ENCODE peak calls at places on chromosomes 6 and 20, in seven cellular contexts. R is neural crest cell, O is HFFc6, W is cardiac fibroblast, M is body of pancreas, X is AG10803, N is left lung. Z is an unnamed sample.
A peak's percentile ranks its signal among the peaks of the same experiment; 100 is the strongest.

GRCh38 chr6:21885532-21886089 is 292.1 kb downstream of the SOX4 start:
- DNase-seq in R (peak; percentile 14), O (peak; percentile 79), W (peak; percentile 89), M (no peak), X (peak; percentile 97), N (peak; percentile 41), Z (no peak)

GRCh38 chr6:85771455-85771854 is 128.8 kb upstream of the SYNCRIP start:
- DNase-seq in R (no peak), O (no peak), W (no peak), M (no peak), X (no peak), N (no peak), Z (no peak)

GRCh38 chr20:37265152-37265551 is 3.5 kb upstream of the GHRH start:
- DNase-seq in R (no peak), O (no peak), W (no peak), M (no peak), X (no peak), N (no peak), Z (no peak)

GRCh38 chr6:24821860-24822444 is 23.2 kb upstream of the ARMH2 start:
- DNase-seq in R (no peak), O (no peak), W (no peak), M (no peak), X (no peak), N (no peak), Z (no peak)

GRCh38 chr6:159727717-159728440 is 573 bp downstream of the WTAP start:
- DNase-seq in R (no peak), O (peak; percentile 10), W (peak; percentile 47), M (no peak), X (no peak), N (no peak), Z (no peak)

GRCh38 chr20:2006452-2007381 is 12.9 kb upstream of the PDYN start:
- DNase-seq in R (peak; percentile 41), O (no peak), W (peak; percentile 56), M (peak; percentile 21), X (peak; percentile 86), N (no peak), Z (no peak)

GRCh38 chr6:96923871-96924493 is 546 bp upstream of the KLHL32 start:
- DNase-seq in R (no peak), O (no peak), W (no peak), M (no peak), X (no peak), N (no peak), Z (no peak)

GRCh38 chr6:116633685-116634084 is 17.4 kb downstream of the RSPH4A start:
- DNase-seq in R (no peak), O (no peak), W (peak; percentile 9), M (peak; percentile 30), X (no peak), N (no peak), Z (no peak)

GRCh38 chr6:28553986-28554881 is 28.6 kb downstream of the GPX5 start:
- DNase-seq in R (no peak), O (no peak), W (no peak), M (no peak), X (peak; percentile 6), N (no peak), Z (no peak)

GRCh38 chr6:1253816-1254215 is 58.1 kb upstream of the FOXQ1 start:
- DNase-seq in R (no peak), O (no peak), W (no peak), M (no peak), X (no peak), N (no peak), Z (no peak)

GRCh38 chr6:215335-216034 is 76.8 kb upstream of the DUSP22 start:
- DNase-seq in R (no peak), O (no peak), W (peak; percentile 25), M (no peak), X (peak; percentile 2), N (peak; percentile 57), Z (no peak)

GRCh38 chr6:114288696-114289095 is 54.1 kb downstream of the HS3ST5 start:
- DNase-seq in R (no peak), O (no peak), W (no peak), M (no peak), X (no peak), N (no peak), Z (no peak)

GRCh38 chr20:20261159-20261558 is 106.7 kb upstream of the INSM1 start:
- DNase-seq in R (no peak), O (no peak), W (no peak), M (no peak), X (no peak), N (no peak), Z (no peak)

GRCh38 chr6:31559958-31560696 is 12.0 kb upstream of the LTA start:
- DNase-seq in R (no peak), O (peak; percentile 74), W (peak; percentile 76), M (no peak), X (peak; percentile 67), N (peak; percentile 74), Z (peak; percentile 52)

GRCh38 chr6:82862543-82862942 is 203.1 kb downstream of the UBE3D start:
- DNase-seq in R (no peak), O (peak; percentile 59), W (peak; percentile 18), M (no peak), X (peak; percentile 91), N (no peak), Z (no peak)

GRCh38 chr6:113412589-113413367 is 444.4 kb upstream of the MARCKS start:
- DNase-seq in R (no peak), O (no peak), W (peak; percentile 12), M (no peak), X (peak; percentile 21), N (no peak), Z (no peak)

DNA sequence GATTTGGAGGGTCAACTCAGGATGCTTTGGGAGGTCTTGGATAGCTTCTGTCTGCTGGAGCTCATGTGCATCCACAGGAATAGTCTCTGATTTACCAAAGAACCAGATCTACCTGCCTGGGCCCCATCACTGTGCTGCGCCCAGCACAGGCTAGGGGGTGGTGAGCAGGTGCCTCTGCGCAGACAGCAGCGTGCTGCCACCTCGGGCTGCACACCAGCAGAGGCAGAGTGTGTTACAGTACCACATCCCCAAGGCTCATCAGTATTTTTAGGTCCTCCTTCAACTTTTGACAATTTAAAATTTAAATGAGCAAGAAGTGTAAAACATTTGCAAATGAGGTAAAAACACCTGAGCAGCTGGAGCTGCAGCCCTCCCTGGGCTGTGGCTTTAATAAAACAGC is 324.8 kb downstream of the ZFAND3 start:
- DNase-seq in R (no peak), O (no peak), W (no peak), M (no peak), X (no peak), N (no peak), Z (no peak)
- TF ChIP-seq CTCF in R (no peak), O (peak; percentile 18), W (no peak), M (no peak), X (no peak), N (no peak), Z (no peak)

GRCh38 chr6:39107034-39107433 is 8.0 kb downstream of the SAYSD1 start:
- DNase-seq in R (no peak), O (no peak), W (no peak), M (no peak), X (no peak), N (no peak), Z (no peak)

GRCh38 chr6:39100358-39100757 is 14.6 kb downstream of the SAYSD1 start:
- DNase-seq in R (no peak), O (no peak), W (no peak), M (no peak), X (no peak), N (no peak), Z (no peak)

GRCh38 chr6:39102821-39103136 is 12.2 kb downstream of the SAYSD1 start:
- DNase-seq in R (no peak), O (no peak), W (no peak), M (no peak), X (no peak), N (no peak), Z (no peak)

GRCh38 chr6:39104528-39104927 is 10.5 kb downstream of the SAYSD1 start:
- DNase-seq in R (no peak), O (no peak), W (no peak), M (no peak), X (no peak), N (no peak), Z (no peak)

DNA sequence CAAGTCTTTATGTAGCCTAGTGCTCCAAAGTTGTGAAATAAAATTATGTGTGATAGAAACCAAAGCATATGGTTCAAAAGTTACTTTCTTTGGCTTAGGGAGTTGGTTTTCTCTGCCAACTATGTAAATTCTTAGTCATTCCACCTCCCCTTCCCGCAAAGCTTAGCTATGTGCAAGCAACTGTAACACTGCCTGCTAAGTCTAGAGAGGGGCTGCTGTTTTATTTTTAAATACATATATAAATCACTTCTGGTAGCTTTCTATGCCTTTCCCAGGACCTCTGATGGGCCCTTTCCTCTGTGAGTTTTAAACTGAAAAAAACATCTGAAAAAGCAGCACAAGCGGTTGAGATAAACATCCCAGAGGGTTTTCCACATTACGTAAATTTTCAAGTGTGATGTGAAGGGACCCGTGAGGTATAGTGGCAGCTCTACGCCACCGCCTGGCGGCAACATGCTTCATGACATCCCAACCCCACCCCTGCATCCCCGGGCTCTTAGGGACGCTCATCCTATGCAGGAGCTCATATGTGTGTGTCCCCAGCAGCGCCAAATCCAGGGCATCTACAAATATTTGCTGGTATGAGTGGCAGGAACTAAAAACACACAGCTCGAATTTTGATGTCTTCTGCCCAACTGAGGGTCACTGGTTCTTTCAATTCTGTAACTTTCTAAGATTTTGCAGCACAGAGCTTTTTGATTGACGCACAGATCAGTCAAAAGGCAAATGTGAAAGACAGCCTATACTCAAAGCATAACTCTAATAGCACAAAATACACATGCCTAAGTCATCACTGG is 12.8 kb downstream of the SAYSD1 start:
- DNase-seq in R (peak; percentile 36), O (no peak), W (peak; percentile 76), M (peak; percentile 66), X (peak; percentile 72), N (no peak), Z (no peak)
- TF ChIP-seq CTCF in R (peak; percentile 70), O (no peak), W (peak; percentile 43), M (peak; percentile 26), X (peak; percentile 24), N (peak; percentile 37), Z (no peak)

DNA sequence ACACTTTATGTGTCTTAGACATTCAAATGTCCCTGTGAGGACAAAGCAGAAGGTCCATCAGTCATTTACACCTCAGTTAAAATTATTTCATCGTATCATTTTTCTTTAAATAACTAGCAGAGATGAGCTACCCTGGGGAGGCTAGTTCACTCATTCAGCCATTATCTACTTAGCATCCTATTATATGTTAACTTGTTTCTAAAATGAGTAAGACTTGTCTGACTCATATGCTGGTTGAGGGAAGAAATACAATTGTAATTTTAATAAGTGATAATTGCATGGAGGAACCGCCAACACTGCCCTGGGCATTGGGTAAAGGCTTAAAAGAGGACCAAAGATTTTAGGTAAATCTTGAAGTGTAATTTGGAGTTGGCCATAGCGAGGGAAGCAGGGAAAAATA is 12.4 kb upstream of the PTPRK start:
- DNase-seq in R (no peak), O (peak; percentile 8), W (peak; percentile 41), M (no peak), X (no peak), N (no peak), Z (no peak)
- TF ChIP-seq CTCF in R (no peak), O (no peak), W (no peak), M (no peak), X (no peak), N (no peak), Z (no peak)

DNA sequence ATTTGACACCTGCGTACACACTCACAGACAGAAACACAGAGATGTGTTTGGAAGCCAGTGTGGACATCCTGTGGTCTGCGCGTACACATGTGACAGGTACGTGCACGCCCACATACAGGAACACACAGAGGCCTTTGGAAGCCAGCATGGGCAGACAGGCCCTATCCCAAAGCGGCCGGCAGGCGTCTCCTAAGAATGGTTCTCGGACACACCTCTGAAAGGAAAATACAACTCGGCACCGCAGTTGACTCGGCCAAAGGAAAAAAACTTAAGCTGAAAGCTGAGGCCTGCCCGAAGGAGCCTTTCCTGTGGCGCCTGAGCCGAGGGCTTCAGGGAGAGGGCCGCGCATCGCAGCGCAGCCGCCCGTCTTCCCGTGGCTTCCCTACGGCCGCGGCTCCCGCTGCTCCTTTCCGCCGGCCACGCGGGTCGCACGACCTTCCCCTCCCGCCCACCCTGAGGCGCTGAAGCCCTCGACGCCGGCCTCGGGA is 1.4 kb upstream of the CEP43 start:
- DNase-seq in R (peak; percentile 48), O (peak; percentile 76), W (peak; percentile 81), M (peak; percentile 57), X (peak; percentile 62), N (peak; percentile 74), Z (peak; percentile 42)
- TF ChIP-seq CTCF in R (peak; percentile 64), O (peak; percentile 63), W (peak; percentile 71), M (peak; percentile 30), X (peak; percentile 61), N (peak; percentile 49), Z (no peak)

Z was measured in activated B cell treated with CpG ODN at 0.5 μM for 24 hours.